ENCODE peak calls at places on chromosomes 13 and 19, in eight cellular contexts. One of them, this sample, is unnamed.

GRCh38 chr19:55305491-55305890 is 19.6 kb downstream of the TMEM150B start:
- DNase-seq in cardiac fibroblast: peak
- DNase-seq in fibroblast of pulmonary artery: peak
- DNase-seq in endodermal cell: peak
- DNase-seq in CD8-positive, alpha-beta T cell: peak
- DNase-seq in AG04450: no peak
- DNase-seq in heart left ventricle: no peak
- DNase-seq in hepatocyte: no peak
- DNase-seq in this sample: no peak

GRCh38 chr19:16345457-16345856 is 20.8 kb downstream of the KLF2 start:
- DNase-seq in cardiac fibroblast: no peak
- DNase-seq in fibroblast of pulmonary artery: no peak
- DNase-seq in endodermal cell: no peak
- DNase-seq in CD8-positive, alpha-beta T cell: no peak
- DNase-seq in AG04450: no peak
- DNase-seq in heart left ventricle: no peak
- DNase-seq in hepatocyte: no peak
- DNase-seq in this sample: no peak

GRCh38 chr13:33087790-33088189 is 71.6 kb downstream of the KL start:
- DNase-seq in cardiac fibroblast: no peak
- DNase-seq in fibroblast of pulmonary artery: peak
- DNase-seq in endodermal cell: no peak
- DNase-seq in CD8-positive, alpha-beta T cell: no peak
- DNase-seq in AG04450: no peak
- DNase-seq in heart left ventricle: no peak
- DNase-seq in hepatocyte: no peak
- DNase-seq in this sample: no peak

GRCh38 chr13:48660356-48661076 is 6.8 kb downstream of the CYSLTR2 start:
- DNase-seq in cardiac fibroblast: no peak
- DNase-seq in fibroblast of pulmonary artery: no peak
- DNase-seq in endodermal cell: no peak
- DNase-seq in CD8-positive, alpha-beta T cell: no peak
- DNase-seq in AG04450: no peak
- DNase-seq in heart left ventricle: peak
- DNase-seq in hepatocyte: peak
- DNase-seq in this sample: no peak

GRCh38 chr13:74056829-74057564 is 77.2 kb downstream of the KLF12 start:
- DNase-seq in cardiac fibroblast: no peak
- DNase-seq in fibroblast of pulmonary artery: no peak
- DNase-seq in endodermal cell: no peak
- DNase-seq in CD8-positive, alpha-beta T cell: no peak
- DNase-seq in AG04450: no peak
- DNase-seq in heart left ventricle: peak
- DNase-seq in hepatocyte: no peak
- DNase-seq in this sample: no peak

GRCh38 chr13:98478134-98479129 is 98.5 kb downstream of the STK24 start:
- DNase-seq in cardiac fibroblast: no peak
- DNase-seq in fibroblast of pulmonary artery: no peak
- DNase-seq in endodermal cell: peak
- DNase-seq in CD8-positive, alpha-beta T cell: no peak
- DNase-seq in AG04450: no peak
- DNase-seq in heart left ventricle: no peak
- DNase-seq in hepatocyte: no peak
- DNase-seq in this sample: no peak

GRCh38 chr19:14118165-14119051 is 846 bp upstream of the PRKACA start:
- DNase-seq in cardiac fibroblast: peak
- DNase-seq in fibroblast of pulmonary artery: peak
- DNase-seq in endodermal cell: no peak
- DNase-seq in CD8-positive, alpha-beta T cell: peak
- DNase-seq in AG04450: no peak
- DNase-seq in heart left ventricle: peak
- DNase-seq in hepatocyte: peak
- DNase-seq in this sample: no peak

GRCh38 chr19:14943601-14944000 is 2.3 kb downstream of the OR7C2 start:
- DNase-seq in cardiac fibroblast: no peak
- DNase-seq in fibroblast of pulmonary artery: peak
- DNase-seq in endodermal cell: no peak
- DNase-seq in CD8-positive, alpha-beta T cell: no peak
- DNase-seq in AG04450: no peak
- DNase-seq in heart left ventricle: no peak
- DNase-seq in hepatocyte: no peak
- DNase-seq in this sample: no peak

GRCh38 chr19:15372470-15372869 is 7.1 kb downstream of the AKAP8 start:
- DNase-seq in cardiac fibroblast: no peak
- DNase-seq in fibroblast of pulmonary artery: no peak
- DNase-seq in endodermal cell: no peak
- DNase-seq in CD8-positive, alpha-beta T cell: no peak
- DNase-seq in AG04450: no peak
- DNase-seq in heart left ventricle: no peak
- DNase-seq in hepatocyte: no peak
- DNase-seq in this sample: no peak

GRCh38 chr13:46698910-46699460 is 98.0 kb downstream of the ESD start:
- DNase-seq in cardiac fibroblast: peak
- DNase-seq in fibroblast of pulmonary artery: peak
- DNase-seq in endodermal cell: no peak
- DNase-seq in CD8-positive, alpha-beta T cell: no peak
- DNase-seq in AG04450: no peak
- DNase-seq in heart left ventricle: no peak
- DNase-seq in hepatocyte: peak
- DNase-seq in this sample: no peak

GRCh38 chr13:36131931-36132297 is 732 bp upstream of the DCLK1 start:
- DNase-seq in cardiac fibroblast: peak
- DNase-seq in fibroblast of pulmonary artery: peak
- DNase-seq in endodermal cell: no peak
- DNase-seq in CD8-positive, alpha-beta T cell: no peak
- DNase-seq in AG04450: no peak
- DNase-seq in heart left ventricle: peak
- DNase-seq in hepatocyte: peak
- DNase-seq in this sample: no peak

GRCh38 chr13:23579886-23580706 is 9.9 kb downstream of the TNFRSF19 start:
- DNase-seq in cardiac fibroblast: no peak
- DNase-seq in fibroblast of pulmonary artery: no peak
- DNase-seq in endodermal cell: no peak
- DNase-seq in CD8-positive, alpha-beta T cell: no peak
- DNase-seq in AG04450: no peak
- DNase-seq in heart left ventricle: no peak
- DNase-seq in hepatocyte: no peak
- DNase-seq in this sample: no peak
- H3K4me3 ChIP-seq in cardiac fibroblast: peak
- H3K4me3 ChIP-seq in fibroblast of pulmonary artery: peak
- H3K4me3 ChIP-seq in endodermal cell: peak
- H3K4me3 ChIP-seq in CD8-positive, alpha-beta T cell: peak
- H3K4me3 ChIP-seq in AG04450: peak
- H3K4me3 ChIP-seq in heart left ventricle: peak
- H3K4me3 ChIP-seq in hepatocyte: peak
- H3K4me3 ChIP-seq in this sample: peak

DNA sequence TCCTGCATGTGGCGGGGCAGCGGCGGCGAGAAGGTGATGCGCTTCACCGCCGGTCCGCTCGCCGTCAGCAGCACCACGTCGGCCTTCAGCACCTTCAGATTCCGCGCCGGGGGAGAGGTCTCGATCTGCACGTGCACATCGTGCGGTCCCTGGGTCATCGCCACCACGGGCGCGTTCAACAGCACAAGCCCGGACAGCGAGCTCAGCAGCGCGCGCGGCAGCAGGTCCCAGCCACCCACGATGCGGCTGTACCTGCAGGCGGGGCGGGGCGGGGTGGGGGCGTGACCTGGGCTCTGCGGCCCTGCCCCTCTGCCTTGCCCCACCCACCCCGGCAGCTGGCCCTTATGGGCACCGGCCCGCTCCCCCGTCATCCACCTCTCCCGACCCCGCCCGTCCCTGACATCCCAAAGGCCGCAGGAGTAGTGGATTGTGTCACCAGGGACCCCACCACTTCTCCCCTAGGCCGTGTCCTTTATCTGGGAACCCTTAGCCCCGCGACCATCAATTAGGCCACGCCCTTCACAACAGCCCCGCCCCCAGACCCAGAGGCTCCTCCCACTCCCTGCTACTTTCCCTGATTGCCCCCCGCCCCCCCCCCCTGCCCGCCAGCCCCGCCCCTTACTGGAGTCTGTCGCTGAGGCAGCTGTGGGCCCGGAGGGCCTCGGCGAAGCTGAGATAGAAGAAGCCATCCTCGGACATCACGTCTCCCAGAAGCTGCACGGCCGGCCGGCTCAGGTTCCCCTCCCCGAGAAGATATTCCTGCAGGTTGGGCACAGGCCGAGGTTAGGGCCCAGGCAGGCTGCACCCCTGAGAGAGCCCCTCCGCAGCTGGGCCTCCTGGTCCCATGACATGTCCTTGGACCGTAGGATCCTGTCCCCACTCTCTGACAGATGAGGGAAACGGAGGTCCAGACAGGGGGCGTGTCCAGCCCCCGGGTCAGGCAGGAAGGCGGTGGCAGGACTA is 6.1 kb downstream of the IL4I1 start:
- DNase-seq in cardiac fibroblast: no peak
- DNase-seq in fibroblast of pulmonary artery: no peak
- DNase-seq in endodermal cell: peak
- DNase-seq in CD8-positive, alpha-beta T cell: peak
- DNase-seq in AG04450: no peak
- DNase-seq in heart left ventricle: no peak
- DNase-seq in hepatocyte: peak
- DNase-seq in this sample: no peak
- TF ChIP-seq CTCF in cardiac fibroblast: no peak
- TF ChIP-seq CTCF in fibroblast of pulmonary artery: no peak
- TF ChIP-seq CTCF in endodermal cell: peak
- TF ChIP-seq CTCF in CD8-positive, alpha-beta T cell: peak
- TF ChIP-seq CTCF in AG04450: no peak
- TF ChIP-seq CTCF in heart left ventricle: peak
- TF ChIP-seq CTCF in hepatocyte: no peak
- TF ChIP-seq CTCF in this sample: no peak

GRCh38 chr19:38734176-38734425 is 10.2 kb downstream of the CAPN12 start:
- DNase-seq in cardiac fibroblast: no peak
- DNase-seq in fibroblast of pulmonary artery: no peak
- DNase-seq in endodermal cell: no peak
- DNase-seq in CD8-positive, alpha-beta T cell: no peak
- DNase-seq in AG04450: no peak
- DNase-seq in heart left ventricle: no peak
- DNase-seq in hepatocyte: no peak
- DNase-seq in this sample: no peak

GRCh38 chr19:38735257-38735686 is 9.0 kb downstream of the CAPN12 start:
- DNase-seq in cardiac fibroblast: no peak
- DNase-seq in fibroblast of pulmonary artery: no peak
- DNase-seq in endodermal cell: peak
- DNase-seq in CD8-positive, alpha-beta T cell: peak
- DNase-seq in AG04450: no peak
- DNase-seq in heart left ventricle: no peak
- DNase-seq in hepatocyte: peak
- DNase-seq in this sample: no peak

GRCh38 chr19:38733493-38734175 is 10.6 kb downstream of the CAPN12 start:
- DNase-seq in cardiac fibroblast: peak
- DNase-seq in fibroblast of pulmonary artery: no peak
- DNase-seq in endodermal cell: no peak
- DNase-seq in CD8-positive, alpha-beta T cell: no peak
- DNase-seq in AG04450: no peak
- DNase-seq in heart left ventricle: no peak
- DNase-seq in hepatocyte: peak
- DNase-seq in this sample: no peak

GRCh38 chr19:38736036-38736412 is 8.2 kb downstream of the CAPN12 start:
- DNase-seq in cardiac fibroblast: no peak
- DNase-seq in fibroblast of pulmonary artery: no peak
- DNase-seq in endodermal cell: peak
- DNase-seq in CD8-positive, alpha-beta T cell: peak
- DNase-seq in AG04450: no peak
- DNase-seq in heart left ventricle: no peak
- DNase-seq in hepatocyte: peak
- DNase-seq in this sample: no peak

DNA sequence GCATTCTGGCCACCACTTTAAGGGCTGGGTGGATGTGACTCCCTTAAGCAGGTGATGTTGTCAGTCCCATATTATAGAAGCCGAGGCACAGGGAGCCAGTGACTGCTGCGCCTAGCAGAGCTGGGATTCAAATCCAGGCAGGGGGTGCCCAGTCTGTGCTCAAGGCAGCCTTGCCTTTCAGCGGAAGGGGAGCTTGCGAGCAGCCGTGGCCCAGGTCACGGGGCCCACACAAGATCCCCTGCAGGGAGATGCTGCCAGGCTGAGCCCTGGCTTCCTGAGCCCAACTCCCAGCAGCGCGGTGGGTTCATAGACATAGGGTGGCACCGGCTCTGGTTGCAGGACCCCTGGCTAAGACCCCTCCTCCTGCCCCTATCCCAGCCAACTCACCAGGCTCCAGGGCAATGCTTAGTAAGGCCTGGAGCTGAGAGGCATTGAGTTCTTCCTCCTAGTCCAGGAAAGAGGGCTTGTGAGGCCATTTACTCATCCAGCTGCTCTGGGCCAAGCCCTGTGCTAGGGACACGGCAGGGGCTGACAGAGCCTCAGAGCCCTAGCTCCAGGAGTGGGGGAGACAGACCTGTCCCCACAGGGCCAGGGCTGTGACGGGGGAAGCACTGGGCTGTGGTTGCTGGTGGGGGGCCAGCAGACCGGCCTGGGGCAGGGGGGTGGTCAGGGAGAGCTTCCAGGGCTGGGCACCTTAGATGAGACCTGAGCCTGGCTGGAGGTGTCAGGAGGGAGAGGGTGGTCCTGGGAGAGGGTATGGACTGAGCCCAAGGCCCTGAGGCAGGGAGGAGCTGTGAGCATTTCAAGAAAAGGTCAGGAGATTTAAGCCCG is 9.6 kb downstream of the CAPN12 start:
- DNase-seq in cardiac fibroblast: no peak
- DNase-seq in fibroblast of pulmonary artery: no peak
- DNase-seq in endodermal cell: peak
- DNase-seq in CD8-positive, alpha-beta T cell: peak
- DNase-seq in AG04450: no peak
- DNase-seq in heart left ventricle: no peak
- DNase-seq in hepatocyte: peak
- DNase-seq in this sample: no peak
- H3K4me3 ChIP-seq in cardiac fibroblast: no peak
- H3K4me3 ChIP-seq in fibroblast of pulmonary artery: no peak
- H3K4me3 ChIP-seq in endodermal cell: peak
- H3K4me3 ChIP-seq in CD8-positive, alpha-beta T cell: peak
- H3K4me3 ChIP-seq in AG04450: no peak
- H3K4me3 ChIP-seq in heart left ventricle: no peak
- H3K4me3 ChIP-seq in hepatocyte: no peak
- H3K4me3 ChIP-seq in this sample: no peak

GRCh38 chr19:46298477-46299003 is 1.7 kb downstream of the HIF3A start:
- DNase-seq in cardiac fibroblast: no peak
- DNase-seq in fibroblast of pulmonary artery: no peak
- DNase-seq in endodermal cell: peak
- DNase-seq in CD8-positive, alpha-beta T cell: no peak
- DNase-seq in AG04450: no peak
- DNase-seq in heart left ventricle: no peak
- DNase-seq in hepatocyte: no peak
- DNase-seq in this sample: no peak

GRCh38 chr19:46299004-46299509 is 2.2 kb downstream of the HIF3A start:
- DNase-seq in cardiac fibroblast: peak
- DNase-seq in fibroblast of pulmonary artery: peak
- DNase-seq in endodermal cell: peak
- DNase-seq in CD8-positive, alpha-beta T cell: no peak
- DNase-seq in AG04450: peak
- DNase-seq in heart left ventricle: peak
- DNase-seq in hepatocyte: peak
- DNase-seq in this sample: peak

GRCh38 chr19:46296722-46297431 is at the start of gene HIF3A:
- DNase-seq in cardiac fibroblast: peak
- DNase-seq in fibroblast of pulmonary artery: peak
- DNase-seq in endodermal cell: peak
- DNase-seq in CD8-positive, alpha-beta T cell: no peak
- DNase-seq in AG04450: no peak
- DNase-seq in heart left ventricle: peak
- DNase-seq in hepatocyte: peak
- DNase-seq in this sample: no peak

GRCh38 chr19:46299695-46300094 is 2.9 kb downstream of the HIF3A start:
- DNase-seq in cardiac fibroblast: no peak
- DNase-seq in fibroblast of pulmonary artery: no peak
- DNase-seq in endodermal cell: no peak
- DNase-seq in CD8-positive, alpha-beta T cell: no peak
- DNase-seq in AG04450: no peak
- DNase-seq in heart left ventricle: peak
- DNase-seq in hepatocyte: no peak
- DNase-seq in this sample: no peak

GRCh38 chr19:46297700-46298476 is 1.0 kb downstream of the HIF3A start:
- DNase-seq in cardiac fibroblast: peak
- DNase-seq in fibroblast of pulmonary artery: peak
- DNase-seq in endodermal cell: peak
- DNase-seq in CD8-positive, alpha-beta T cell: no peak
- DNase-seq in AG04450: no peak
- DNase-seq in heart left ventricle: peak
- DNase-seq in hepatocyte: peak
- DNase-seq in this sample: no peak
- TF ChIP-seq CTCF in cardiac fibroblast: peak
- TF ChIP-seq CTCF in fibroblast of pulmonary artery: peak
- TF ChIP-seq CTCF in endodermal cell: peak
- TF ChIP-seq CTCF in CD8-positive, alpha-beta T cell: no peak
- TF ChIP-seq CTCF in AG04450: no peak
- TF ChIP-seq CTCF in heart left ventricle: peak
- TF ChIP-seq CTCF in hepatocyte: peak
- TF ChIP-seq CTCF in this sample: no peak

This sample was measured in HFF-Myc.